ENCODE peak calls at places on chromosome 19, in four cellular contexts. N is SK-N-SH, C is H1, S is K562. D is an unnamed sample.

GRCh38 chr19:30662211-30662861 is 290.2 kb downstream of the ZNF536 start:
- DNase-seq in N (no peak), C (no peak), S (no peak), D (no peak)

GRCh38 chr19:56309511-56310185 is 5.0 kb downstream of the ZSCAN5A start:
- DNase-seq in N (peak; percentile 80), C (peak; percentile 70), S (peak; percentile 80), D (peak; percentile 91)

GRCh38 chr19:17394891-17395415 is 957 bp upstream of the CCDC194 start:
- DNase-seq in N (peak; percentile 81), C (peak; percentile 86), S (peak; percentile 83), D (peak; percentile 75)

GRCh38 chr19:3522421-3523360 is 16.3 kb upstream of the TEKTIP1 start:
- DNase-seq in N (no peak), C (no peak), S (no peak), D (no peak)

GRCh38 chr19:5035817-5036732 is 67.2 kb downstream of the KDM4B start:
- DNase-seq in N (no peak), C (no peak), S (no peak), D (no peak)

GRCh38 chr19:40366697-40367561 is 18.4 kb downstream of the PLD3 start:
- DNase-seq in N (peak; percentile 73), C (peak; percentile 44), S (peak; percentile 67), D (peak; percentile 64)

GRCh38 chr19:46404039-46404883 is 9.1 kb downstream of the CCDC8 start:
- DNase-seq in N (no peak), C (no peak), S (peak; percentile 58), D (peak; percentile 73)

GRCh38 chr19:5131031-5131865 is 162.3 kb downstream of the KDM4B start:
- DNase-seq in N (no peak), C (no peak), S (peak; percentile 80), D (peak; percentile 38)

GRCh38 chr19:53555352-53555751 is 17.4 kb downstream of the ZNF331 start:
- DNase-seq in N (no peak), C (no peak), S (no peak), D (no peak)

GRCh38 chr19:45016388-45017314 is 15.4 kb downstream of the RELB start:
- DNase-seq in N (peak; percentile 88), C (no peak), S (peak; percentile 77), D (peak; percentile 87)

GRCh38 chr19:51552996-51553725 is 17.9 kb upstream of the ZNF175 start:
- DNase-seq in N (peak; percentile 40), C (peak; percentile 82), S (peak; percentile 90), D (peak; percentile 97)

GRCh38 chr19:45059258-45059965 is 16.9 kb downstream of the ZNF296 start:
- DNase-seq in N (peak; percentile 87), C (no peak), S (peak; percentile 78), D (peak; percentile 96)

GRCh38 chr19:53892981-53893325 is 11.0 kb downstream of the PRKCG start:
- DNase-seq in N (peak; percentile 76), C (no peak), S (peak; percentile 35), D (peak; percentile 69)

GRCh38 chr19:14871619-14872230 is 14.2 kb downstream of the OR7A17 start:
- DNase-seq in N (peak; percentile 3), C (no peak), S (peak; percentile 26), D (no peak)

GRCh38 chr19:34274284-34274826 is 20.0 kb downstream of the GARRE1 start:
- DNase-seq in N (no peak), C (no peak), S (no peak), D (no peak)

GRCh38 chr19:41999878-42000208 is 5.8 kb upstream of the ATP1A3 start:
- DNase-seq in N (peak; percentile 26), C (no peak), S (no peak), D (no peak)

GRCh38 chr19:45999653-46000121 is 4.4 kb downstream of the CCDC61 start:
- DNase-seq in N (peak; percentile 86), C (no peak), S (peak; percentile 73), D (peak; percentile 75)

GRCh38 chr19:54905411-54905810 is 537 bp upstream of the NCR1 start:
- DNase-seq in N (no peak), C (no peak), S (no peak), D (no peak)

GRCh38 chr19:14343286-14343685 is 38.0 kb upstream of the ADGRE5 start:
- DNase-seq in N (peak; percentile 43), C (no peak), S (no peak), D (no peak)

GRCh38 chr19:10961763-10962536 is 1.1 kb downstream of the SMARCA4 start:
- DNase-seq in N (no peak), C (no peak), S (peak; percentile 18), D (no peak)

GRCh38 chr19:58033741-58034475 is at the start of gene ZSCAN1:
- DNase-seq in N (peak; percentile 92), C (peak; percentile 70), S (no peak), D (peak; percentile 97)
- TF ChIP-seq USF2 in N (no peak), C (no peak), S (no peak), D (peak; percentile 54)

GRCh38 chr19:1970003-1970805 is 29.2 kb downstream of the CSNK1G2 start:
- DNase-seq in N (no peak), C (no peak), S (no peak), D (no peak)
- TF ChIP-seq TEAD4 in N (no peak), C (no peak), S (no peak), D (no peak)

GRCh38 chr19:990746-991145 is 6.6 kb downstream of the WDR18 start:
- DNase-seq in N (no peak), C (no peak), S (no peak), D (peak; percentile 13)
- TF ChIP-seq USF2 in N (no peak), C (no peak), S (no peak), D (no peak)

GRCh38 chr19:32581704-32582164 is 744 bp downstream of the PDCD5 start:
- DNase-seq in N (peak; percentile 55), C (no peak), S (peak; percentile 42), D (peak; percentile 21)
- TF ChIP-seq TEAD4 in N (no peak), C (no peak), S (no peak), D (no peak)

GRCh38 chr19:18675779-18676178 is 7.7 kb upstream of the CRTC1 start:
- DNase-seq in N (no peak), C (no peak), S (peak; percentile 57), D (peak; percentile 65)
- TF ChIP-seq USF2 in N (no peak), C (no peak), S (no peak), D (no peak)

GRCh38 chr19:47686679-47687450 is 26.4 kb upstream of the EHD2 start:
- DNase-seq in N (no peak), C (no peak), S (no peak), D (no peak)

GRCh38 chr19:47691782-47692181 is 21.4 kb upstream of the EHD2 start:
- DNase-seq in N (no peak), C (no peak), S (no peak), D (no peak)

GRCh38 chr19:47691090-47691489 is 22.1 kb upstream of the EHD2 start:
- DNase-seq in N (no peak), C (no peak), S (no peak), D (no peak)

GRCh38 chr19:47682939-47683338 is 30.3 kb upstream of the EHD2 start:
- DNase-seq in N (no peak), C (no peak), S (no peak), D (no peak)

GRCh38 chr19:47687906-47688305 is 25.3 kb upstream of the EHD2 start:
- DNase-seq in N (no peak), C (no peak), S (no peak), D (no peak)
- TF ChIP-seq TEAD4 in N (no peak), C (no peak), S (no peak), D (no peak)